ENCODE peak calls at places on chromosomes 7 and 10, in nine cellular contexts. I is GM04504; O is Daoy; L is NCI-H526 treated with DMSO at 0.1 percent for 48 hours; H is kidney glomerular epithelial cell; V is HuH-7; Z is stimulated activated naive CD8-positive, alpha-beta T cell treated with anti-CD3 and anti-CD28 coated beads, Interleukin-15, amount 100 ng/mL, for 72 hours; A is SHP77; N is HEK293T. Q is an unnamed sample.

GRCh38 chr7:95191793-95192192 is 132.5 kb downstream of the PON1 start:
- DNase-seq in I (no peak), O (no peak), L (no peak), H (no peak), V (no peak), Z (no peak), A (no peak), N (no peak), Q (no peak)

GRCh38 chr10:15227611-15228372 is 59.3 kb upstream of the NMT2 start:
- DNase-seq in I (no peak), O (no peak), L (no peak), H (no peak), V (no peak), Z (no peak), A (no peak), N (no peak), Q (no peak)

GRCh38 chr7:92137531-92137930 is 3.3 kb upstream of the CYP51A1 start:
- DNase-seq in I (no peak), O (no peak), L (no peak), H (no peak), V (no peak), Z (no peak), A (no peak), N (no peak), Q (no peak)

GRCh38 chr7:66258409-66258808 is 53.3 kb downstream of the TPST1 start:
- DNase-seq in I (no peak), O (no peak), L (no peak), H (no peak), V (no peak), Z (no peak), A (no peak), N (no peak), Q (no peak)

GRCh38 chr10:71848325-71849277 is 2.5 kb downstream of the PSAP start:
- DNase-seq in I (no peak), O (peak), L (no peak), H (no peak), V (no peak), Z (no peak), A (no peak), N (no peak), Q (peak)

GRCh38 chr7:134458806-134459698 is at the start of gene AKR1B1:
- DNase-seq in I (peak), O (peak), L (peak), H (peak), V (peak), Z (peak), A (peak), N (peak), Q (peak)

GRCh38 chr10:97204826-97205679 is 19.3 kb upstream of the SLIT1 start:
- DNase-seq in I (no peak), O (no peak), L (no peak), H (no peak), V (no peak), Z (no peak), A (no peak), N (no peak), Q (no peak)

GRCh38 chr10:132690821-132691610 is 94.9 kb downstream of the NKX6-2 start:
- DNase-seq in I (no peak), O (no peak), L (no peak), H (no peak), V (no peak), Z (no peak), A (no peak), N (no peak), Q (no peak)

GRCh38 chr10:128080231-128080630 is 46.0 kb downstream of the MKI67 start:
- DNase-seq in I (no peak), O (no peak), L (no peak), H (no peak), V (no peak), Z (peak), A (no peak), N (no peak), Q (no peak)

GRCh38 chr10:44650576-44651394 is 260.4 kb upstream of the TMEM72 start:
- DNase-seq in I (no peak), O (no peak), L (no peak), H (no peak), V (no peak), Z (no peak), A (no peak), N (no peak), Q (no peak)